ENCODE peak calls at places on chromosome 17, in four cellular contexts. One of them, this sample, is unnamed.
A peak's percentile ranks its signal among the peaks of the same experiment; 100 is the strongest.

GRCh38 chr17:77821114-77821513 is 137.4 kb upstream of the TNRC6C start:
- DNase-seq in spleen: peak; percentile 70
- DNase-seq in transverse colon: no peak
- DNase-seq in sigmoid colon: no peak
- DNase-seq in this sample: peak; percentile 48

GRCh38 chr17:76170114-76170513 is 29.1 kb upstream of the FOXJ1 start:
- DNase-seq in spleen: no peak
- DNase-seq in transverse colon: no peak
- DNase-seq in sigmoid colon: no peak
- DNase-seq in this sample: no peak

GRCh38 chr17:67759355-67760171 is 41.8 kb downstream of the NOL11 start:
- DNase-seq in spleen: peak; percentile 76
- DNase-seq in transverse colon: peak; percentile 13
- DNase-seq in sigmoid colon: peak; percentile 65
- DNase-seq in this sample: no peak

GRCh38 chr17:39668141-39668924 is at the start of gene PNMT:
- DNase-seq in spleen: peak; percentile 93
- DNase-seq in transverse colon: peak; percentile 81
- DNase-seq in sigmoid colon: no peak
- DNase-seq in this sample: peak; percentile 89

GRCh38 chr17:27810211-27810901 is 10.0 kb upstream of the NOS2 start:
- DNase-seq in spleen: no peak
- DNase-seq in transverse colon: no peak
- DNase-seq in sigmoid colon: no peak
- DNase-seq in this sample: no peak

GRCh38 chr17:39139137-39139516 is 12.3 kb downstream of the PLXDC1 start:
- DNase-seq in spleen: no peak
- DNase-seq in transverse colon: no peak
- DNase-seq in sigmoid colon: no peak
- DNase-seq in this sample: no peak

GRCh38 chr17:63153488-63153887 is 187.5 kb downstream of the TANC2 start:
- DNase-seq in spleen: no peak
- DNase-seq in transverse colon: no peak
- DNase-seq in sigmoid colon: no peak
- DNase-seq in this sample: no peak

GRCh38 chr17:57906910-57907309 is 48.3 kb downstream of the CUEDC1 start:
- DNase-seq in spleen: no peak
- DNase-seq in transverse colon: no peak
- DNase-seq in sigmoid colon: no peak
- DNase-seq in this sample: no peak

GRCh38 chr17:17816240-17816814 is 20.5 kb downstream of the SREBF1 start:
- DNase-seq in spleen: no peak
- DNase-seq in transverse colon: no peak
- DNase-seq in sigmoid colon: no peak
- DNase-seq in this sample: no peak

GRCh38 chr17:61511480-61512182 is 59.4 kb downstream of the TBX4 start:
- DNase-seq in spleen: no peak
- DNase-seq in transverse colon: no peak
- DNase-seq in sigmoid colon: no peak
- DNase-seq in this sample: no peak

GRCh38 chr17:82917656-82918345 is 78.0 kb upstream of the ZNF750 start:
- DNase-seq in spleen: no peak
- DNase-seq in transverse colon: no peak
- DNase-seq in sigmoid colon: no peak
- DNase-seq in this sample: no peak

GRCh38 chr17:81635973-81636504 is 873 bp downstream of the NPLOC4 start:
- DNase-seq in spleen: no peak
- DNase-seq in transverse colon: no peak
- DNase-seq in sigmoid colon: no peak
- DNase-seq in this sample: no peak

GRCh38 chr17:67491009-67491677 is 114.1 kb downstream of the PITPNC1 start:
- DNase-seq in spleen: peak; percentile 81
- DNase-seq in transverse colon: peak; percentile 72
- DNase-seq in sigmoid colon: peak; percentile 98
- DNase-seq in this sample: peak; percentile 43

GRCh38 chr17:76262732-76263344 is 2.3 kb upstream of the UBALD2 start:
- DNase-seq in spleen: no peak
- DNase-seq in transverse colon: peak; percentile 84
- DNase-seq in sigmoid colon: no peak
- DNase-seq in this sample: peak; percentile 88

GRCh38 chr17:17713839-17714238 is 32.6 kb downstream of the RAI1 start:
- DNase-seq in spleen: no peak
- DNase-seq in transverse colon: no peak
- DNase-seq in sigmoid colon: peak; percentile 82
- DNase-seq in this sample: no peak

GRCh38 chr17:51263001-51263400 is 2.7 kb downstream of the UTP18 start:
- DNase-seq in spleen: no peak
- DNase-seq in transverse colon: no peak
- DNase-seq in sigmoid colon: no peak
- DNase-seq in this sample: no peak

GRCh38 chr17:71855000-71855399 is 265.8 kb upstream of the SOX9 start:
- DNase-seq in spleen: no peak
- DNase-seq in transverse colon: no peak
- DNase-seq in sigmoid colon: no peak
- DNase-seq in this sample: no peak

GRCh38 chr17:45405250-45406086 is 27.2 kb downstream of the ARHGAP27 start:
- DNase-seq in spleen: peak; percentile 71
- DNase-seq in transverse colon: peak; percentile 89
- DNase-seq in sigmoid colon: no peak
- DNase-seq in this sample: peak; percentile 95

GRCh38 chr17:67323445-67323844 is 42.9 kb downstream of the PSMD12 start:
- DNase-seq in spleen: no peak
- DNase-seq in transverse colon: no peak
- DNase-seq in sigmoid colon: no peak
- DNase-seq in this sample: no peak

GRCh38 chr17:1511756-1512321 is 4.6 kb downstream of the INPP5K start:
- DNase-seq in spleen: no peak
- DNase-seq in transverse colon: peak; percentile 62
- DNase-seq in sigmoid colon: no peak
- DNase-seq in this sample: no peak

GRCh38 chr17:258045-258734 is 76.7 kb upstream of the DOC2B start:
- DNase-seq in spleen: peak; percentile 40
- DNase-seq in transverse colon: no peak
- DNase-seq in sigmoid colon: peak; percentile 46
- DNase-seq in this sample: no peak

GRCh38 chr17:57668332-57668731 is 76.8 kb downstream of the CCDC182 start:
- DNase-seq in spleen: peak; percentile 27
- DNase-seq in transverse colon: no peak
- DNase-seq in sigmoid colon: no peak
- DNase-seq in this sample: no peak

GRCh38 chr17:50953831-50954601 is 87.9 kb upstream of the TOB1 start:
- DNase-seq in spleen: no peak
- DNase-seq in transverse colon: peak; percentile 43
- DNase-seq in sigmoid colon: peak; percentile 80
- DNase-seq in this sample: peak; percentile 51

GRCh38 chr17:59277031-59277430 is 54.4 kb upstream of the YPEL2 start:
- DNase-seq in spleen: no peak
- DNase-seq in transverse colon: no peak
- DNase-seq in sigmoid colon: no peak
- DNase-seq in this sample: no peak

GRCh38 chr17:73068322-73069153 is 23.9 kb downstream of the SLC39A11 start:
- DNase-seq in spleen: no peak
- DNase-seq in transverse colon: no peak
- DNase-seq in sigmoid colon: no peak
- DNase-seq in this sample: no peak

GRCh38 chr17:43814714-43815113 is 18.2 kb downstream of the MPP3 start:
- DNase-seq in spleen: no peak
- DNase-seq in transverse colon: no peak
- DNase-seq in sigmoid colon: no peak
- DNase-seq in this sample: no peak

GRCh38 chr17:81909231-81909630 is 2.0 kb downstream of the PCYT2 start:
- DNase-seq in spleen: no peak
- DNase-seq in transverse colon: no peak
- DNase-seq in sigmoid colon: no peak
- DNase-seq in this sample: no peak

GRCh38 chr17:69654981-69655581 is 240.6 kb downstream of the MAP2K6 start:
- DNase-seq in spleen: no peak
- DNase-seq in transverse colon: no peak
- DNase-seq in sigmoid colon: no peak
- DNase-seq in this sample: no peak

GRCh38 chr17:17565471-17566365 is 25.8 kb downstream of the PEMT start:
- DNase-seq in spleen: no peak
- DNase-seq in transverse colon: no peak
- DNase-seq in sigmoid colon: no peak
- DNase-seq in this sample: no peak

GRCh38 chr17:48246623-48247022 is 139.1 kb downstream of the SNX11 start:
- DNase-seq in spleen: no peak
- DNase-seq in transverse colon: no peak
- DNase-seq in sigmoid colon: no peak
- DNase-seq in this sample: no peak
- H3K4me1 ChIP-seq in spleen: peaks cover 11% of the 10 kb centered on the region
- H3K4me1 ChIP-seq in transverse colon: peaks cover 25% of the 10 kb centered on the region
- H3K4me1 ChIP-seq in sigmoid colon: peaks cover 4% of the 10 kb centered on the region
- H3K4me1 ChIP-seq in this sample: no peaks in the 10 kb centered on the region

GRCh38 chr17:79892457-79893236 is 53.4 kb upstream of the CBX4 start:
- DNase-seq in spleen: peak; percentile 30
- DNase-seq in transverse colon: peak; percentile 87
- DNase-seq in sigmoid colon: peak; percentile 32
- DNase-seq in this sample: peak; percentile 88
- H3K27me3 ChIP-seq in spleen: no peaks in the 10 kb centered on the region
- H3K27me3 ChIP-seq in transverse colon: peaks cover 18% of the 10 kb centered on the region
- H3K27me3 ChIP-seq in sigmoid colon: peaks cover 12% of the 10 kb centered on the region
- H3K27me3 ChIP-seq in this sample: no peaks in the 10 kb centered on the region

DNA sequence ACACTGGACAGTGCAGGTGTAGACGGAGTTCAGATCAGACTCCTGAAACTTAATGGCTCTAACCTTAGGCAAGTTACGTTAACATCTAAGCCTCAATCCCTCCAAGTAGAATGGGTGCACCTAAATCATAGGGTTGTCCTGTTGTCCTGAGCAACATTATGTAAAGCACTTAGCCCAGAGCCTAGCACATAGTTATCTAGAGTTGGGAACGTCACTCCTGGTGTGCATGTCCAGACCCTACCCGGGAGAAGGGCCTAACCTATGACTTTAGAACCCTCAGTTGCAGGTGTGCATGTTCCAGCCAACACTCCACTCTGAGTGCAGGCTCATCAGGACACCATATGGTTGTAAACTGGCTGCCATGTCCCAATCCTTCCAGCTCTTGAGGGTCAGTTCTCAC is 26.0 kb downstream of the LIG3 start:
- DNase-seq in spleen: no peak
- DNase-seq in transverse colon: no peak
- DNase-seq in sigmoid colon: no peak
- DNase-seq in this sample: no peak
- TF ChIP-seq POLR2A in spleen: no peak
- TF ChIP-seq POLR2A in transverse colon: no peak
- TF ChIP-seq POLR2A in sigmoid colon: no peak
- TF ChIP-seq POLR2A in this sample: no peak

DNA sequence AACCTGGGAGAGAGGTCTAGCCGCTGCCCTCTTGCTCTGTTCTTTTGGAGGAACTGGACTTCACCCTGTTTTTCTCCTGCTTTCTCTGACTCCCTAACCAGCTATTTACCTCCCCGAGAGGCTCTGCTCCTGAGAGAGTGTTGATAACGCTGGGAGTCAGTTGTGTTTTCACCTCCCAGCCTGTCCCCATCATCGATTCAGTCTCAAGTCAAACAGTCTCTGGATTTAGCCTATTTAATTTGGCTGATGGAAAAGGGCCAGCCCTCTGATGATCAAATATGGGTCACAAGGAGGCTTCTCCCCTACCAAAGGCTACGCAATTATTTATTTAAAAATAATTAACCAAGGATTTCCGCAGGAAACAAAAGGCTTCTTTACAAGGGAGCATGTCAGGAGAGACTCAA is 31.8 kb downstream of the HNF1B start:
- DNase-seq in spleen: no peak
- DNase-seq in transverse colon: no peak
- DNase-seq in sigmoid colon: no peak
- DNase-seq in this sample: no peak
- H3K4me1 ChIP-seq in spleen: no peaks in the 10 kb centered on the region
- H3K4me1 ChIP-seq in transverse colon: peaks cover 54% of the 10 kb centered on the region
- H3K4me1 ChIP-seq in sigmoid colon: no peaks in the 10 kb centered on the region
- H3K4me1 ChIP-seq in this sample: no peaks in the 10 kb centered on the region

GRCh38 chr17:6666077-6666521 is 14.5 kb downstream of the C17orf100 start:
- DNase-seq in spleen: peak; percentile 84
- DNase-seq in transverse colon: peak; percentile 66
- DNase-seq in sigmoid colon: peak; percentile 89
- DNase-seq in this sample: peak; percentile 58
- H3K27me3 ChIP-seq in spleen: no peaks in the 10 kb centered on the region
- H3K27me3 ChIP-seq in transverse colon: peaks cover 36% of the 10 kb centered on the region
- H3K27me3 ChIP-seq in sigmoid colon: peaks cover 14% of the 10 kb centered on the region
- H3K27me3 ChIP-seq in this sample: no peaks in the 10 kb centered on the region

GRCh38 chr17:64378890-64379354 is 11.7 kb downstream of the PECAM1 start:
- DNase-seq in spleen: no peak
- DNase-seq in transverse colon: peak; percentile 55
- DNase-seq in sigmoid colon: no peak
- DNase-seq in this sample: no peak
- TF ChIP-seq POLR2A in spleen: no peak
- TF ChIP-seq POLR2A in transverse colon: no peak
- TF ChIP-seq POLR2A in sigmoid colon: no peak
- TF ChIP-seq POLR2A in this sample: no peak

GRCh38 chr17:3921853-3922319 is 5.6 kb upstream of the P2RX1 start:
- DNase-seq in spleen: no peak
- DNase-seq in transverse colon: no peak
- DNase-seq in sigmoid colon: no peak
- DNase-seq in this sample: no peak

GRCh38 chr17:3923466-3924190 is 7.4 kb upstream of the P2RX1 start:
- DNase-seq in spleen: no peak
- DNase-seq in transverse colon: no peak
- DNase-seq in sigmoid colon: no peak
- DNase-seq in this sample: no peak

GRCh38 chr17:3922765-3923164 is 6.5 kb upstream of the P2RX1 start:
- DNase-seq in spleen: no peak
- DNase-seq in transverse colon: no peak
- DNase-seq in sigmoid colon: no peak
- DNase-seq in this sample: no peak

GRCh38 chr17:3919123-3919624 is 2.9 kb upstream of the P2RX1 start:
- DNase-seq in spleen: no peak
- DNase-seq in transverse colon: no peak
- DNase-seq in sigmoid colon: peak; percentile 77
- DNase-seq in this sample: no peak

DNA sequence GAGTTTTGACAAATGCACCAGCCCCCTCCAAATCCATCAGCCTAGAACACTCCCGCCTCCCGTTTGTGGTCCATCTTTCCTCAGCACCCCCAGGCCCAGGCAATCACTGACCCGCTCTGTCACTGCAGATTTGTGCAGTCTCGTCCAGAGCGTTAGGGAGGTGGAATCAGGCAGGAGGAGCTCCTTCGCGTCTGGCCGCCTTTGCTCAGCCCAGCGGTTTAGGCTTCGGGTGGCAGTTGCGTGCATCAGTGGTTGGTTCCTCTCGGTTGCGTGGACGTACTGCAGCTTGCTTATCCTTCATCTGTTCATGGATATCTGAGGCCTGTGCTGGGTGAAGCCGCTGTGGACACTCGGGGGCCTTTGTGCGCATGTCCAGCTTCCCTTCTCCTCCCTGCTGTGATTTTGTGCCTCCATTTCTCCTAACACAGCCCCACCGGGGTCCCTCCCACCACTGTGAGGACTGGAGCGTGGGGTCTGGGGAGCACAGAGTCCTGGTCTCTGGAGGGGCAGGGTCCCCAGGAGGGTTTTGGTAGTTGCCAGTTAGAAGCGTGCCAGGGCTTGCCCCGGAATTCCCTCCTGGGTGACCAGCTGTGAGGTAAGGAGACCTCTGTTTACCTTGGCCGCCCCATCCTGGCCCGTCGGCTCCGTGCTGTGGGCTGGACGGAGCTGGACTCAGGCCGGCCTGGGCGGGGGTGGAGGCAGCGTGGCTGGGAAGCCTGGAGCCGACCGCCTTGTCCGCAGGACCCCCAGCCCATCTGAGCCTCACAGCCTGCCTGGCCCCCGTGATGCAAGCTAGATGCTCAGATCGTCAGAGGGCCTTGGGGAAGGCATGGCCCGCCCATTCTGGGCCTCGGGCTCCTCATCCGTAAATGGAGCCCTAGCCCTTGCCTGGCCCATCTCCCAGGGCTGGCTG is 4.9 kb upstream of the P2RX1 start:
- DNase-seq in spleen: no peak
- DNase-seq in transverse colon: no peak
- DNase-seq in sigmoid colon: no peak
- DNase-seq in this sample: no peak
- H3K4me1 ChIP-seq in spleen: peaks cover 21% of the 10 kb centered on the region
- H3K4me1 ChIP-seq in transverse colon: peaks cover 28% of the 10 kb centered on the region
- H3K4me1 ChIP-seq in sigmoid colon: peaks cover 22% of the 10 kb centered on the region
- H3K4me1 ChIP-seq in this sample: no peaks in the 10 kb centered on the region